ENCODE peak calls at places on chromosomes 6 and 20, in nine cellular contexts. N is LNCaP clone FGC, B is tibial artery, L is uterus, H is neural progenitor cell, U is suprapubic skin, I is right lobe of liver, Y is psoas muscle, D is DND-41. C is an unnamed sample.

GRCh38 chr6:10390495-10391298 is 24.2 kb downstream of the TFAP2A start:
- DNase-seq in Y (no peak), D (no peak), N (no peak), U (no peak), L (no peak), I (no peak), H (peak), B (no peak), C (no peak)

GRCh38 chr6:89385156-89385667 is 26.9 kb downstream of the RRAGD start:
- DNase-seq in Y (peak), D (no peak), B (no peak), H (no peak), N (no peak), L (peak), U (no peak), I (no peak), C (no peak)

GRCh38 chr6:168364793-168365421 is 45.3 kb upstream of the DACT2 start:
- DNase-seq in D (no peak), B (peak), L (no peak), H (no peak), N (no peak), Y (no peak), U (peak), I (no peak), C (no peak)

GRCh38 chr6:43669922-43670622 is 17.5 kb downstream of the MRPS18A start:
- DNase-seq in L (peak), D (peak), B (no peak), I (no peak), N (no peak), Y (no peak), H (no peak), U (no peak), C (no peak)

GRCh38 chr20:49460916-49461315 is 21.6 kb downstream of the KCNB1 start:
- DNase-seq in U (no peak), Y (peak), I (peak), N (no peak), H (no peak), D (no peak), L (no peak), B (no peak), C (no peak)

GRCh38 chr20:3847419-3847940 is 846 bp downstream of the MAVS start:
- DNase-seq in I (no peak), B (no peak), U (no peak), Y (no peak), N (no peak), H (no peak), D (no peak), L (no peak), C (no peak)

GRCh38 chr20:6663104-6663503 is 104.4 kb upstream of the BMP2 start:
- DNase-seq in U (no peak), L (no peak), B (no peak), N (no peak), H (no peak), D (no peak), I (no peak), Y (no peak), C (no peak)

GRCh38 chr6:166587631-166588413 is 1.3 kb upstream of the RAMACL start:
- DNase-seq in U (no peak), L (no peak), I (no peak), H (peak), Y (no peak), B (no peak), D (no peak), N (no peak), C (no peak)

GRCh38 chr6:136962661-136963060 is 40.6 kb downstream of the SLC35D3 start:
- DNase-seq in L (no peak), N (no peak), H (peak), U (no peak), D (no peak), Y (no peak), B (no peak), I (no peak), C (no peak)

GRCh38 chr6:52663120-52663934 is 7.6 kb upstream of the TMEM14A start:
- DNase-seq in H (peak), Y (no peak), I (no peak), N (no peak), U (no peak), L (peak), B (no peak), D (peak), C (peak)

GRCh38 chr6:137261393-137262154 is 42.4 kb upstream of the IFNGR1 start:
- DNase-seq in D (no peak), H (no peak), Y (no peak), B (no peak), I (no peak), L (no peak), N (no peak), U (no peak), C (no peak)

GRCh38 chr20:10508468-10509251 is 73.6 kb downstream of the SLX4IP start:
- DNase-seq in H (no peak), L (peak), I (no peak), N (no peak), B (peak), D (no peak), U (no peak), Y (peak), C (no peak)

GRCh38 chr6:53803081-53803860 is 8.5 kb downstream of the LRRC1 start:
- DNase-seq in L (no peak), D (no peak), I (no peak), Y (no peak), H (no peak), U (no peak), B (no peak), N (no peak), C (no peak)

GRCh38 chr6:26389349-26389799 is 6.5 kb downstream of the BTN2A2 start:
- DNase-seq in L (no peak), Y (no peak), I (no peak), H (no peak), D (peak), N (no peak), U (no peak), B (no peak), C (no peak)

GRCh38 chr6:90098025-90098474 is 198.6 kb downstream of the BACH2 start:
- DNase-seq in U (peak), H (no peak), D (peak), Y (peak), I (no peak), B (peak), N (no peak), L (peak), C (no peak)

GRCh38 chr6:21665101-21665435 is 71.5 kb downstream of the SOX4 start:
- DNase-seq in N (no peak), L (no peak), U (no peak), B (no peak), Y (no peak), D (no peak), I (no peak), H (no peak), C (no peak)

GRCh38 chr20:32762754-32763201 is 593 bp downstream of the DNMT3B start:
- DNase-seq in H (peak), N (no peak), D (peak), U (no peak), I (no peak), B (no peak), L (no peak), Y (no peak), C (no peak)

GRCh38 chr20:32526125-32526524 is 59.0 kb downstream of the NOL4L start:
- DNase-seq in N (no peak), H (no peak), U (no peak), L (no peak), B (no peak), Y (no peak), D (no peak), I (no peak), C (no peak)

DNA sequence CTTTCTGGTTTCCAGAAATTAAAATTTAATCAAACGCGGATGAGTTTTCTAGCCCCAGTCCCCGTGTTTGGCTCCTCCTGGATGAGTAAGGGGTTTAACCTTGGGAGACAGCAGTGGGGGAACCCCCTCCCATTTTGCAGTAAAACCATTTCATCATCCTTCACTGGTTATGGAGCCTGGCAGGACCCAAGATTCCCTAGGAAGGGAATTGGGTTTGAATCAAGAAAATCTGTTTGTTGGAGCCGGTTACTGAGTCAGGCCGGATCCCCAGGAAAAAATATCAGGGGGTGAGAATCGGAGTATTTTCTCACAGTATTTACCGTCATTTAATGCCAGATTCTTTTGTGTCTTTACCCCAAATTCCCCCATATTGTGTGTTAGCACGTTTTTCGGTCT is 769 bp downstream of the YWHAB start:
- DNase-seq in B (no peak), U (no peak), N (no peak), Y (no peak), D (no peak), I (no peak), L (no peak), H (no peak), C (no peak)
- TF ChIP-seq CTCF in B (no peak), U (no peak), N (no peak), Y (no peak), D (no peak), I (no peak), L (no peak), H (no peak), C (no peak)

GRCh38 chr6:12916001-12916400 is 199.4 kb downstream of the PHACTR1 start:
- DNase-seq in N (no peak), L (no peak), B (no peak), D (no peak), Y (no peak), H (no peak), I (no peak), U (no peak), C (no peak)
- TF ChIP-seq CTCF in N (no peak), L (no peak), B (no peak), D (no peak), Y (no peak), H (no peak), I (no peak), U (no peak), C (no peak)

GRCh38 chr20:1440024-1440423 is 26.6 kb downstream of the NSFL1C start:
- DNase-seq in L (no peak), H (peak), U (no peak), D (peak), I (no peak), N (no peak), Y (no peak), B (no peak), C (no peak)
- TF ChIP-seq CTCF in L (no peak), H (peak), U (no peak), D (peak), I (peak), N (peak), Y (no peak), B (no peak), C (no peak)

DNA sequence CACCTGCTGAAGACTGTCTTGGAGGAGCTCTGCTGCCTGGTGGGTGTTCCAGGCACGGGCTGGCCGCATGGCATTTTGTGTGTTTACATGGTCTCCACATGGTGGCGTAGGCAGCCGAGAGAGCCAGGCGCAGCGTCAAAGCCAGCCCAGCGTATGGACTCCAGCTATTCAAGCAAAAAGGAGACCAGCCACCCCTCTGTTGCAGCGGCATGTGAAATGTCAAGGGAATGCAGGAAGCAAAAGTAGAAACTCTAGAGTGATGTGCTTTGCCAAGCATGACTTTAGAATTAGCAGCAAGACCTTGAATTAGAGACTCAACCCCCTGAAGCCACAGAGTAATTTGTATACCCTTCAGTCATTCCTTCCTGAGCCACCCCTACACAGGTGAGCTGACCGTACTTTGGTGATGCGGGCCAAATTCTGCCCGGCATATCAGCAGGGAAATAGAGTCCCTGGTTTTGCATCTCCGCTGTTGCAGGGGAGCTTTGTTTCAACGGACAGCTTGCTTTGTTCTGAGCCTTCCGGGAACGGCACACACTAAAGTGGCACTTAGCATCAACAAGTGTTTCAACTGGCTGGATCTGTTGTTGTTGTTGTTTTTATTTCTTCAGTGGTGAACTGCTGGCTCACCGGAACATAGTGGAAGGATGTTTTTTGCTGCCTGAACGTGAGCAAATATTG is 48.5 kb downstream of the FNDC1 start:
- DNase-seq in H (peak), L (no peak), I (peak), D (no peak), B (no peak), N (no peak), U (no peak), Y (no peak), C (no peak)
- TF ChIP-seq CTCF in H (peak), L (no peak), I (peak), D (peak), B (peak), N (peak), U (no peak), Y (no peak), C (no peak)

GRCh38 chr6:31717499-31718222 is 2.5 kb downstream of the LY6G6D start:
- DNase-seq in D (no peak), H (peak), I (no peak), Y (no peak), B (no peak), U (no peak), N (no peak), L (no peak), C (no peak)
- TF ChIP-seq CTCF in D (no peak), H (peak), I (peak), Y (no peak), B (no peak), U (no peak), N (no peak), L (no peak), C (no peak)

GRCh38 chr6:138486249-138487121 is 12.8 kb downstream of the NHSL1 start:
- DNase-seq in Y (no peak), D (no peak), L (no peak), U (no peak), B (no peak), I (no peak), N (no peak), H (no peak), C (no peak)

GRCh38 chr6:138489846-138490245 is 9.4 kb downstream of the NHSL1 start:
- DNase-seq in U (no peak), H (no peak), N (no peak), D (no peak), Y (no peak), L (no peak), I (no peak), B (no peak), C (no peak)

GRCh38 chr6:138485586-138486248 is 13.6 kb downstream of the NHSL1 start:
- DNase-seq in H (peak), B (no peak), I (no peak), Y (no peak), U (no peak), D (no peak), N (no peak), L (no peak), C (no peak)

GRCh38 chr6:138485005-138485545 is 14.2 kb downstream of the NHSL1 start:
- DNase-seq in L (no peak), U (no peak), B (no peak), H (peak), D (no peak), N (no peak), I (no peak), Y (no peak), C (no peak)

GRCh38 chr6:138487122-138487604 is 12.1 kb downstream of the NHSL1 start:
- DNase-seq in H (no peak), N (no peak), U (no peak), D (no peak), Y (no peak), B (no peak), I (no peak), L (no peak), C (no peak)
- TF ChIP-seq CTCF in H (no peak), N (no peak), U (no peak), D (no peak), Y (no peak), B (no peak), I (no peak), L (no peak), C (no peak)